ENCODE peak calls at places on chromosomes 16 and 17, in eight cellular contexts. N, U, B, P, F, M, T and J are unnamed samples.

GRCh38 chr17:77696720-77697460 is 261.6 kb upstream of the TNRC6C start:
- DNase-seq in N (no peak), U (no peak), B (no peak), P (no peak), F (no peak), M (no peak), T (no peak), J (no peak)

GRCh38 chr16:19474617-19475016 is 47.3 kb downstream of the GDE1 start:
- DNase-seq in N (no peak), U (no peak), B (no peak), P (no peak), F (no peak), M (no peak), T (no peak), J (no peak)

GRCh38 chr17:2688351-2689342 is 22.9 kb downstream of the CLUH start:
- DNase-seq in N (no peak), U (no peak), B (no peak), P (no peak), F (no peak), M (no peak), T (no peak), J (no peak)

GRCh38 chr17:74369221-74369620 is 1.9 kb downstream of the GPR142 start:
- DNase-seq in N (peak), U (peak), B (peak), P (no peak), F (no peak), M (no peak), T (peak), J (no peak)

GRCh38 chr16:10616744-10617640 is 36.6 kb upstream of the EMP2 start:
- DNase-seq in N (no peak), U (peak), B (no peak), P (peak), F (no peak), M (peak), T (no peak), J (no peak)

GRCh38 chr16:67192781-67193260 is 866 bp downstream of the E2F4 start:
- DNase-seq in N (no peak), U (no peak), B (no peak), P (no peak), F (no peak), M (no peak), T (no peak), J (no peak)

GRCh38 chr17:50538549-50539410 is 6.2 kb downstream of the EPN3 start:
- DNase-seq in N (no peak), U (peak), B (no peak), P (no peak), F (no peak), M (no peak), T (no peak), J (no peak)

GRCh38 chr17:80510132-80510531 is 33.7 kb upstream of the NPTX1 start:
- DNase-seq in N (no peak), U (no peak), B (no peak), P (no peak), F (no peak), M (no peak), T (no peak), J (no peak)